ENCODE peak calls at places on chromosomes 12 and 14, in ten cellular contexts. X, L, T, F, P, D, Q, K, I and W are unnamed samples.

GRCh38 chr12:28104893-28105864 is 85.1 kb upstream of the CCDC91 start:
- DNase-seq in X (no peak), L (no peak), T (no peak), F (no peak), P (no peak), D (no peak), Q (no peak), K (no peak), I (no peak), W (no peak)

GRCh38 chr12:82517808-82518207 is 159.5 kb downstream of the METTL25 start:
- DNase-seq in X (no peak), L (no peak), T (no peak), F (no peak), P (no peak), D (no peak), Q (no peak), K (no peak), I (no peak), W (no peak)

GRCh38 chr12:51070004-51070403 is 13.4 kb downstream of the CSRNP2 start:
- DNase-seq in X (no peak), L (no peak), T (no peak), F (no peak), P (no peak), D (peak; percentile 96), Q (no peak), K (no peak), I (no peak), W (no peak)

GRCh38 chr14:101259748-101260147 is 301.5 kb upstream of the DIO3 start:
- DNase-seq in X (no peak), L (no peak), T (no peak), F (no peak), P (no peak), D (no peak), Q (no peak), K (no peak), I (no peak), W (no peak)

GRCh38 chr12:99898645-99899044 is 86.1 kb downstream of the ANKS1B start:
- DNase-seq in X (no peak), L (no peak), T (no peak), F (no peak), P (no peak), D (no peak), Q (no peak), K (no peak), I (no peak), W (no peak)

GRCh38 chr12:126558810-126559209 is 1493.6 kb downstream of the AACS start:
- DNase-seq in X (no peak), L (no peak), T (no peak), F (no peak), P (no peak), D (no peak), Q (no peak), K (no peak), I (no peak), W (no peak)

GRCh38 chr14:60532442-60532841 is 23.5 kb downstream of the SIX6 start:
- DNase-seq in X (no peak), L (no peak), T (no peak), F (no peak), P (no peak), D (peak; percentile 76), Q (no peak), K (no peak), I (no peak), W (no peak)

GRCh38 chr14:71654810-71655209 is 277.4 kb upstream of the RGS6 start:
- DNase-seq in X (no peak), L (no peak), T (no peak), F (no peak), P (no peak), D (peak; percentile 74), Q (no peak), K (no peak), I (no peak), W (no peak)

GRCh38 chr14:30355431-30355913 is 203.5 kb upstream of the G2E3 start:
- DNase-seq in X (no peak), L (no peak), T (peak; percentile 37), F (no peak), P (no peak), D (no peak), Q (no peak), K (no peak), I (no peak), W (no peak)

GRCh38 chr12:96255077-96255476 is 60.9 kb downstream of the ELK3 start:
- DNase-seq in X (no peak), L (peak; percentile 86), T (no peak), F (no peak), P (no peak), D (no peak), Q (no peak), K (no peak), I (no peak), W (no peak)

GRCh38 chr12:59151243-59151642 is 230.9 kb upstream of the LRIG3 start:
- DNase-seq in X (no peak), L (no peak), T (no peak), F (no peak), P (no peak), D (peak; percentile 7), Q (no peak), K (no peak), I (no peak), W (peak; percentile 14)

GRCh38 chr14:85686908-85687307 is 157.0 kb downstream of the FLRT2 start:
- DNase-seq in X (no peak), L (no peak), T (no peak), F (no peak), P (no peak), D (no peak), Q (no peak), K (no peak), I (no peak), W (no peak)

GRCh38 chr12:115660211-115660805 is 617.2 kb downstream of the MED13L start:
- DNase-seq in X (no peak), L (no peak), T (no peak), F (no peak), P (no peak), D (no peak), Q (no peak), K (no peak), I (no peak), W (no peak)

GRCh38 chr14:61766136-61766535 is 3.9 kb downstream of the SNAPC1 start:
- DNase-seq in X (no peak), L (no peak), T (no peak), F (no peak), P (no peak), D (peak; percentile 54), Q (no peak), K (no peak), I (no peak), W (no peak)

DNA sequence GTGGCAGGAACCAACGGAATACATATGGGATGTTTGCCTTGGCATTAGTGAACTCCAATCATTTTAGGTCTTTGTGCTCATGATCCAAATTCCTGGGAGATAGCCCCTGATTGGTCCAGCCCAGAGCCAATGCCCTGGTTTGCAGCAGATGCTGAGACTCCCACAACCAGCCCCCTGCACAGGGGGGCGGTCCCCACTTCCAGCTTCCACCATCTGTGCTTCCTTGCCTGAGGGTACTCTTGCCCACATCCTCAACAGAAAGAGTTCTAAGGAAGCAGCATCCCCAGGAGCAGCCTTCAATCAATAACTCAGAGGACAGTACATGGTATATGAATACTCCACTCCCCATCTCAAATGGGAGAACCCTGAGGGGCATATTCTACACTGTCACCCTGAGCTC is 39.7 kb upstream of the FICD start:
- DNase-seq in X (no peak), L (no peak), T (no peak), F (no peak), P (no peak), D (no peak), Q (no peak), K (no peak), I (no peak), W (no peak)
- TF ChIP-seq CTCF in X (no peak), L (no peak), T (no peak), F (no peak), P (no peak), D (no peak), Q (no peak), K (no peak), I (no peak), W (no peak)

DNA sequence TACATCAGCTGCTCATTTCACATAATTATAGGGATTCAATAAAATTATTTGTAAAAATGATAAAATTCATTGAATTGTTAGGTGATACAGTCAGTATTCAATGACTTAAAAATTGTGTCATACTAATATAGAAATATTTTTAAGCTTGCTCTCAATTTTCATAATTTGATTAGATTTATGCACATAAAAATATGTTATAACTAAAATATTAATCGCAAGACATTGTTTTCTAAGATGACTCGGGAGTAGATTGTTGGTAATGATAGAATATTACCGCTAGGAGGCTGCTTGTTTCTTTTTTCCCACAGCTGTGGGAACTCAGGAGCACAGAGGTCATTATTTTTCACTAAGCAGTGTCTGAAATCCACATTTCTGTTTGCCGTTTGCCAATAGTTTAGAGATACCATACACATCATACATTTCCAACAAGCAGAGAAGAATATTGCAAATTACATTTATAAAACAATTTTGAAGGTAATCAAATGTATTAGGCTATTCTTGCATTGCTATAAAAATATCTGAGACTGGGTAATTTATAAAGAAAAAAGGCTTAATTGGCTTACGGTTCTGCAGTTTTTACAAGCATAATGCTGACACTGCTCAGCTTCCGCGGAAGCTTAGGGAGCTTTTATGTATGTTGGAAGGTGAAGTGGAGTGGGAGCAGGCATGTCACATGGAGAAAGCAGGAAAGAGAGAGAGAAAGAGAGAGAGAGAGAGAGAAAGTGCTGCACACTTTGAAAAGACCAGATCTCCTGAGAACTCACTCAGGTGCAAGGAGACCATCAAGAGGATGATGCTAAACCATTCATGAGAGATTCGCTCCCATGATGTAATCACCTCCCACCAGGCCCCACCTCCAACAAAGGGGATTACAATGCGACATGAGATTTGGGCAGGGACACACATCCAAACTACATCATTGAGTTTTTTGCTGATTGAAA is 9.2 kb downstream of the CD69 start:
- DNase-seq in X (no peak), L (no peak), T (no peak), F (peak; percentile 14), P (no peak), D (peak; percentile 36), Q (peak; percentile 36), K (no peak), I (no peak), W (no peak)
- H3K4me3 ChIP-seq in X (peak overlapping the region; percentile 43), L (no peak overlapping the region), T (no peak overlapping the region), F (no peak overlapping the region), P (no peak overlapping the region), D (no peak overlapping the region), Q (peak overlapping the region; percentile 16), K (no peak overlapping the region), I (no peak overlapping the region), W (no peak overlapping the region)

GRCh38 chr14:29176876-29177275 is 410.3 kb downstream of the FOXG1 start:
- DNase-seq in X (no peak), L (no peak), T (no peak), F (no peak), P (no peak), D (no peak), Q (no peak), K (no peak), I (no peak), W (no peak)
- TF ChIP-seq CTCF in X (no peak), L (no peak), T (no peak), F (no peak), P (no peak), D (no peak), Q (no peak), K (no peak), I (no peak), W (no peak)

DNA sequence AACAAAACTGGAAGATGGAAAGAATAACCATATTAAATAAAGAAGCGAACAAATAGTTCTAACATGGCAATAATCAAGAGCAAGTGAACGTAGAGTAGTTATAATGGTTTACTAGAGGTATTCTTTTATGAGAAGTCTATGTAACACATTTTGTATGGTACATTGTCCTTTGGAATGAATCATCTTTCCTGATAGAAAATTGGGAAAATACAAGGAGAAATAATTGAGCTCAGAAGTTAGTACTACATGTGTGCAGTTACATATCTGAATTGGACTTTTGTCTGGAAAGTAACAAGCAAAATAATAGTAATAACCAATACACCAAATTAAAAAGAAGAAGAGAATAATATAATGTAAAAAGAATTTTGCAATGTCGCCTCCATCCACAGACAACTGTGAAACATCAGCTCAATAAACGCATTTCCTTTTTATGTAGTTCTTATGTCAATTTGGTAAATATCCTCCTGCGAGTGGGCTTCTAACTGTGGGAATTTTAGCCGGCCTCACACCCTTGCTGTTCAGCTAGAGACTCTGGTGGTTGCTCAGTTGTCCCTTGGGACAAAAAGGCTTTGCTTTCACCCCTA is 943 bp upstream of the TUBA1A start:
- DNase-seq in X (no peak), L (no peak), T (no peak), F (no peak), P (no peak), D (no peak), Q (no peak), K (no peak), I (no peak), W (no peak)
- H3K4me3 ChIP-seq in X (peak overlapping the region; percentile 87), L (peak overlapping the region; percentile 81), T (peak overlapping the region; percentile 89), F (peak overlapping the region; percentile 96), P (no peak overlapping the region), D (no peak overlapping the region), Q (peak overlapping the region; percentile 89), K (peak overlapping the region; percentile 67), I (peak overlapping the region; percentile 100), W (peak overlapping the region; percentile 89)